ENCODE peak calls at places on chromosomes 4 and X, in seven cellular contexts. One of them, this sample, is unnamed.

GRCh38 chr4:184907810-184908209 is 82.0 kb upstream of the ACSL1 start:
- DNase-seq in transverse colon: no peak
- DNase-seq in MCF 10A: no peak
- DNase-seq in foreskin keratinocyte: no peak
- DNase-seq in stomach: no peak
- DNase-seq in HFFc6: no peak
- DNase-seq in dorsolateral prefrontal cortex: no peak
- DNase-seq in this sample: no peak

GRCh38 chrX:10125248-10125615 is 31.5 kb upstream of the CLCN4 start:
- DNase-seq in transverse colon: no peak
- DNase-seq in MCF 10A: no peak
- DNase-seq in foreskin keratinocyte: no peak
- DNase-seq in stomach: no peak
- DNase-seq in HFFc6: no peak
- DNase-seq in dorsolateral prefrontal cortex: no peak
- DNase-seq in this sample: no peak

GRCh38 chrX:111361751-111362150 is 50.2 kb downstream of the DCX start:
- DNase-seq in transverse colon: no peak
- DNase-seq in MCF 10A: no peak
- DNase-seq in foreskin keratinocyte: no peak
- DNase-seq in stomach: no peak
- DNase-seq in HFFc6: no peak
- DNase-seq in dorsolateral prefrontal cortex: no peak
- DNase-seq in this sample: no peak

GRCh38 chr4:2438822-2439718 is 20.3 kb downstream of the CFAP99 start:
- DNase-seq in transverse colon: no peak
- DNase-seq in MCF 10A: no peak
- DNase-seq in foreskin keratinocyte: no peak
- DNase-seq in stomach: no peak
- DNase-seq in HFFc6: no peak
- DNase-seq in dorsolateral prefrontal cortex: no peak
- DNase-seq in this sample: no peak

GRCh38 chr4:135418353-135418752 is 1216.8 kb upstream of the PABPC4L start:
- DNase-seq in transverse colon: no peak
- DNase-seq in MCF 10A: peak
- DNase-seq in foreskin keratinocyte: peak
- DNase-seq in stomach: no peak
- DNase-seq in HFFc6: peak
- DNase-seq in dorsolateral prefrontal cortex: no peak
- DNase-seq in this sample: no peak

GRCh38 chr4:13920901-13921300 is 293.4 kb upstream of the BOD1L1 start:
- DNase-seq in transverse colon: peak
- DNase-seq in MCF 10A: peak
- DNase-seq in foreskin keratinocyte: peak
- DNase-seq in stomach: no peak
- DNase-seq in HFFc6: peak
- DNase-seq in dorsolateral prefrontal cortex: no peak
- DNase-seq in this sample: no peak

GRCh38 chr4:42515156-42515884 is 118.0 kb downstream of the SHISA3 start:
- DNase-seq in transverse colon: no peak
- DNase-seq in MCF 10A: no peak
- DNase-seq in foreskin keratinocyte: no peak
- DNase-seq in stomach: no peak
- DNase-seq in HFFc6: no peak
- DNase-seq in dorsolateral prefrontal cortex: no peak
- DNase-seq in this sample: no peak

GRCh38 chr4:76690091-76690905 is 207.6 kb downstream of the SOWAHB start:
- DNase-seq in transverse colon: peak
- DNase-seq in MCF 10A: peak
- DNase-seq in foreskin keratinocyte: peak
- DNase-seq in stomach: peak
- DNase-seq in HFFc6: peak
- DNase-seq in dorsolateral prefrontal cortex: no peak
- DNase-seq in this sample: no peak

GRCh38 chr4:31461425-31461824 is 741.3 kb downstream of the PCDH7 start:
- DNase-seq in transverse colon: no peak
- DNase-seq in MCF 10A: peak
- DNase-seq in foreskin keratinocyte: peak
- DNase-seq in stomach: no peak
- DNase-seq in HFFc6: no peak
- DNase-seq in dorsolateral prefrontal cortex: no peak
- DNase-seq in this sample: no peak

GRCh38 chrX:69163936-69164741 is 1.1 kb downstream of the PJA1 start:
- DNase-seq in transverse colon: peak
- DNase-seq in MCF 10A: no peak
- DNase-seq in foreskin keratinocyte: no peak
- DNase-seq in stomach: peak
- DNase-seq in HFFc6: no peak
- DNase-seq in dorsolateral prefrontal cortex: no peak
- DNase-seq in this sample: peak

GRCh38 chrX:10577863-10578262 is 42.5 kb downstream of the MID1 start:
- DNase-seq in transverse colon: no peak
- DNase-seq in MCF 10A: peak
- DNase-seq in foreskin keratinocyte: peak
- DNase-seq in stomach: no peak
- DNase-seq in HFFc6: no peak
- DNase-seq in dorsolateral prefrontal cortex: no peak
- DNase-seq in this sample: no peak

GRCh38 chr4:112515278-112516075 is 503 bp downstream of the NEUROG2 start:
- DNase-seq in transverse colon: no peak
- DNase-seq in MCF 10A: no peak
- DNase-seq in foreskin keratinocyte: peak
- DNase-seq in stomach: no peak
- DNase-seq in HFFc6: no peak
- DNase-seq in dorsolateral prefrontal cortex: no peak
- DNase-seq in this sample: no peak

GRCh38 chr4:161680146-161680545 is 483.7 kb downstream of the FSTL5 start:
- DNase-seq in transverse colon: no peak
- DNase-seq in MCF 10A: no peak
- DNase-seq in foreskin keratinocyte: no peak
- DNase-seq in stomach: no peak
- DNase-seq in HFFc6: no peak
- DNase-seq in dorsolateral prefrontal cortex: no peak
- DNase-seq in this sample: no peak

GRCh38 chr4:168836482-168836881 is 173.6 kb downstream of the CBR4 start:
- DNase-seq in transverse colon: no peak
- DNase-seq in MCF 10A: no peak
- DNase-seq in foreskin keratinocyte: no peak
- DNase-seq in stomach: no peak
- DNase-seq in HFFc6: no peak
- DNase-seq in dorsolateral prefrontal cortex: no peak
- DNase-seq in this sample: no peak

GRCh38 chr4:76956961-76957738 is 7.6 kb downstream of the SEPTIN11 start:
- DNase-seq in transverse colon: peak
- DNase-seq in MCF 10A: no peak
- DNase-seq in foreskin keratinocyte: no peak
- DNase-seq in stomach: no peak
- DNase-seq in HFFc6: no peak
- DNase-seq in dorsolateral prefrontal cortex: no peak
- DNase-seq in this sample: no peak

GRCh38 chr4:73676881-73677323 is 56.7 kb upstream of the RASSF6 start:
- DNase-seq in transverse colon: no peak
- DNase-seq in MCF 10A: peak
- DNase-seq in foreskin keratinocyte: peak
- DNase-seq in stomach: no peak
- DNase-seq in HFFc6: no peak
- DNase-seq in dorsolateral prefrontal cortex: no peak
- DNase-seq in this sample: no peak

GRCh38 chr4:54526560-54526959 is 131.2 kb upstream of the KIT start:
- DNase-seq in transverse colon: no peak
- DNase-seq in MCF 10A: no peak
- DNase-seq in foreskin keratinocyte: no peak
- DNase-seq in stomach: no peak
- DNase-seq in HFFc6: no peak
- DNase-seq in dorsolateral prefrontal cortex: no peak
- DNase-seq in this sample: no peak

GRCh38 chr4:71186566-71187398 is 152.0 kb upstream of the SLC4A4 start:
- DNase-seq in transverse colon: peak
- DNase-seq in MCF 10A: no peak
- DNase-seq in foreskin keratinocyte: no peak
- DNase-seq in stomach: peak
- DNase-seq in HFFc6: peak
- DNase-seq in dorsolateral prefrontal cortex: peak
- DNase-seq in this sample: peak

GRCh38 chr4:7398788-7399432 is 35.8 kb downstream of the PSAPL1 start:
- DNase-seq in transverse colon: no peak
- DNase-seq in MCF 10A: no peak
- DNase-seq in foreskin keratinocyte: no peak
- DNase-seq in stomach: peak
- DNase-seq in HFFc6: no peak
- DNase-seq in dorsolateral prefrontal cortex: peak
- DNase-seq in this sample: no peak

GRCh38 chrX:363621-364375 is 22.9 kb downstream of the PPP2R3B start:
- DNase-seq in transverse colon: no peak
- DNase-seq in MCF 10A: no peak
- DNase-seq in foreskin keratinocyte: no peak
- DNase-seq in stomach: no peak
- DNase-seq in HFFc6: no peak
- DNase-seq in dorsolateral prefrontal cortex: no peak
- DNase-seq in this sample: no peak

GRCh38 chr4:152243890-152244595 is 291.8 kb downstream of the FBXW7 start:
- DNase-seq in transverse colon: no peak
- DNase-seq in MCF 10A: no peak
- DNase-seq in foreskin keratinocyte: peak
- DNase-seq in stomach: no peak
- DNase-seq in HFFc6: no peak
- DNase-seq in dorsolateral prefrontal cortex: no peak
- DNase-seq in this sample: no peak

GRCh38 chr4:67286724-67287123 is 258.6 kb downstream of the CENPC start:
- DNase-seq in transverse colon: no peak
- DNase-seq in MCF 10A: no peak
- DNase-seq in foreskin keratinocyte: no peak
- DNase-seq in stomach: no peak
- DNase-seq in HFFc6: no peak
- DNase-seq in dorsolateral prefrontal cortex: no peak
- DNase-seq in this sample: no peak
- TF ChIP-seq CTCF in transverse colon: no peak
- TF ChIP-seq CTCF in MCF 10A: no peak
- TF ChIP-seq CTCF in foreskin keratinocyte: no peak
- TF ChIP-seq CTCF in stomach: no peak
- TF ChIP-seq CTCF in HFFc6: no peak
- TF ChIP-seq CTCF in dorsolateral prefrontal cortex: no peak
- TF ChIP-seq CTCF in this sample: no peak

DNA sequence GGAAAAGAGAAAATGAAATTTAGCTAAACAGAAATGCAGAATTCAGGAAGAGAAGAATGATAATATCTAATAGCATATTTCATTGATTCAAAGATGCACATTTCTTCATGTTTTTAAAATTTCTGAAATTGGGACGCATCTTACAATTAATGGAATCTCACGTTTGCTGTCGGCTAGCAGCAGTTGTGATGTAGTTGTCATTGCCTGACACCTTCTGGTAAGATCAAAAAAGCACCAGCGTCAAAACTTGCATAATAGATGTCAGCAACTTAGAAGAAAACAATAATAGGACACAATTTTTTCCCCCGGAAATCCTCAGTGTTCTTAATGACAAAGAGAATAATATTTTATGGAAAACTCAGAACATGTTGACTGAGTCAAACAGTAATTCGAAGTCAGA is 29.8 kb upstream of the SLC7A3 start:
- DNase-seq in transverse colon: no peak
- DNase-seq in MCF 10A: peak
- DNase-seq in foreskin keratinocyte: no peak
- DNase-seq in stomach: no peak
- DNase-seq in HFFc6: no peak
- DNase-seq in dorsolateral prefrontal cortex: no peak
- DNase-seq in this sample: no peak
- TF ChIP-seq CTCF in transverse colon: no peak
- TF ChIP-seq CTCF in MCF 10A: peak
- TF ChIP-seq CTCF in foreskin keratinocyte: peak
- TF ChIP-seq CTCF in stomach: no peak
- TF ChIP-seq CTCF in HFFc6: no peak
- TF ChIP-seq CTCF in dorsolateral prefrontal cortex: no peak
- TF ChIP-seq CTCF in this sample: no peak

GRCh38 chr4:24196785-24197184 is 306.9 kb upstream of the PPARGC1A start:
- DNase-seq in transverse colon: no peak
- DNase-seq in MCF 10A: no peak
- DNase-seq in foreskin keratinocyte: no peak
- DNase-seq in stomach: no peak
- DNase-seq in HFFc6: no peak
- DNase-seq in dorsolateral prefrontal cortex: no peak
- DNase-seq in this sample: no peak

GRCh38 chr4:24192018-24192641 is 302.3 kb upstream of the PPARGC1A start:
- DNase-seq in transverse colon: no peak
- DNase-seq in MCF 10A: no peak
- DNase-seq in foreskin keratinocyte: no peak
- DNase-seq in stomach: no peak
- DNase-seq in HFFc6: no peak
- DNase-seq in dorsolateral prefrontal cortex: no peak
- DNase-seq in this sample: no peak

GRCh38 chr4:24195976-24196736 is 306.3 kb upstream of the PPARGC1A start:
- DNase-seq in transverse colon: no peak
- DNase-seq in MCF 10A: no peak
- DNase-seq in foreskin keratinocyte: peak
- DNase-seq in stomach: no peak
- DNase-seq in HFFc6: no peak
- DNase-seq in dorsolateral prefrontal cortex: no peak
- DNase-seq in this sample: no peak

GRCh38 chr4:24202579-24202978 is 312.7 kb upstream of the PPARGC1A start:
- DNase-seq in transverse colon: no peak
- DNase-seq in MCF 10A: no peak
- DNase-seq in foreskin keratinocyte: no peak
- DNase-seq in stomach: no peak
- DNase-seq in HFFc6: no peak
- DNase-seq in dorsolateral prefrontal cortex: no peak
- DNase-seq in this sample: no peak

GRCh38 chr4:24197891-24198290 is 308.0 kb upstream of the PPARGC1A start:
- DNase-seq in transverse colon: no peak
- DNase-seq in MCF 10A: no peak
- DNase-seq in foreskin keratinocyte: no peak
- DNase-seq in stomach: no peak
- DNase-seq in HFFc6: no peak
- DNase-seq in dorsolateral prefrontal cortex: no peak
- DNase-seq in this sample: no peak
- TF ChIP-seq CTCF in transverse colon: no peak
- TF ChIP-seq CTCF in MCF 10A: no peak
- TF ChIP-seq CTCF in foreskin keratinocyte: no peak
- TF ChIP-seq CTCF in stomach: no peak
- TF ChIP-seq CTCF in HFFc6: no peak
- TF ChIP-seq CTCF in dorsolateral prefrontal cortex: no peak
- TF ChIP-seq CTCF in this sample: no peak

DNA sequence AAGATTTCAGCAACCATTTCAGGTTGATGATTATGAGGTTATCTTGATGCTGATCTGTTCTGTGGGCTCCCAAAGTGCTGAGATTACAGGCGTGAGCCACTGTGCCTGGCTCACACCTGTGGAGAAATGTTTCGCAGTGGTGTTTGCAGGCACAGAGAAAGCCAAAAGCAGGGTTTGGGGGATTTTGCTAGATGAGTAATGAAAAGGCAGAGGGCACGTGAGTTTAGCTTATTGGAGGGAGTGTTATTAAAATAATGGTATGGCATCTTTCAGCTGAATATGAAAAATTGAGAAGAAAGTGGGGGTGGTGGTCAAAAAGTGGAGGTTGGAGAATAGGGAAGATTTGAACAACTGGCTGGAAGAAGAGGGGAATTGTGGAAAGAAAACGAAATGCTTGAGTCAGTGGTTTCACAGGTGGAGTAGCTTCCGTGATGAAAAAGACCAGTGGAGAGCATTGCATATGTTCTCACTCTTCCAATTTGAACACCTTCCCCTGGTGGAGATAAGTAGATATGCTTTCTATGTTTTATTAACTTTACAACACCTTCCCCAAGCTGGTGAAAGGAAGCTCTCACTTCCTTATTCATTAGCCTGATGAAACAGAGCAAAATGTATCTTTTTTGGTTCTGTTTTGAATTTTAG is 1.1 kb upstream of the CHST7 start:
- DNase-seq in transverse colon: no peak
- DNase-seq in MCF 10A: no peak
- DNase-seq in foreskin keratinocyte: no peak
- DNase-seq in stomach: no peak
- DNase-seq in HFFc6: no peak
- DNase-seq in dorsolateral prefrontal cortex: no peak
- DNase-seq in this sample: no peak
- TF ChIP-seq CTCF in transverse colon: no peak
- TF ChIP-seq CTCF in MCF 10A: no peak
- TF ChIP-seq CTCF in foreskin keratinocyte: peak
- TF ChIP-seq CTCF in stomach: no peak
- TF ChIP-seq CTCF in HFFc6: no peak
- TF ChIP-seq CTCF in dorsolateral prefrontal cortex: no peak
- TF ChIP-seq CTCF in this sample: peak